ENCODE peak calls at places on chromosomes 13 and 19, in six cellular contexts. K is osteoblast, S is H1, R is breast epithelium, J is BJ, P is cardiac muscle cell. W is an unnamed sample.

GRCh38 chr13:20525144-20525600 is 485 bp downstream of the CRYL1 start:
- DNase-seq in K (no peak), J (no peak), R (no peak), S (peak; percentile 77), P (peak; percentile 29), W (no peak)

GRCh38 chr13:23901365-23901764 is 4.1 kb upstream of the C1QTNF9B start:
- DNase-seq in K (no peak), R (no peak), P (no peak), S (no peak), J (no peak), W (no peak)

GRCh38 chr13:46778095-46778494 is 18.9 kb downstream of the ESD start:
- DNase-seq in P (no peak), S (no peak), K (no peak), J (no peak), R (no peak), W (no peak)

GRCh38 chr13:113447596-113447995 is 5.7 kb downstream of the ADPRHL1 start:
- DNase-seq in R (peak; percentile 33), P (no peak), K (no peak), S (no peak), J (no peak), W (no peak)

GRCh38 chr13:49986471-49986870 is 10.4 kb upstream of the TRIM13 start:
- DNase-seq in K (no peak), S (no peak), R (no peak), J (no peak), P (no peak), W (no peak)

GRCh38 chr19:30689474-30689873 is 317.3 kb downstream of the ZNF536 start:
- DNase-seq in K (no peak), J (no peak), S (no peak), R (no peak), P (no peak), W (no peak)

GRCh38 chr13:91764527-91764926 is 366.1 kb downstream of the GPC5 start:
- DNase-seq in P (no peak), J (no peak), R (no peak), K (no peak), S (no peak), W (no peak)

GRCh38 chr13:79533781-79534400 is 52.9 kb downstream of the NDFIP2 start:
- DNase-seq in R (no peak), S (no peak), J (no peak), P (no peak), K (peak; percentile 18), W (no peak)

GRCh38 chr19:11420429-11420893 is 1.3 kb upstream of the RGL3 start:
- DNase-seq in K (peak; percentile 91), S (peak; percentile 63), R (no peak), P (peak; percentile 30), J (no peak), W (no peak)

GRCh38 chr19:48271531-48272151 is 1.8 kb downstream of the ZNF114 start:
- DNase-seq in J (no peak), K (peak; percentile 78), P (peak; percentile 61), S (peak; percentile 82), R (no peak), W (no peak)

GRCh38 chr13:39954476-39954875 is 299.0 kb downstream of the COG6 start:
- DNase-seq in R (no peak), P (no peak), J (no peak), S (no peak), K (no peak), W (no peak)

GRCh38 chr19:29478578-29479565 is 46.9 kb upstream of the VSTM2B start:
- DNase-seq in P (peak; percentile 65), S (peak; percentile 85), J (no peak), K (no peak), R (no peak), W (no peak)

GRCh38 chr19:49301866-49302252 is 23.1 kb downstream of the SLC6A16 start:
- DNase-seq in R (no peak), K (no peak), J (no peak), P (no peak), S (peak; percentile 38), W (no peak)

GRCh38 chr13:33711441-33711840 is 106.5 kb upstream of the RFC3 start:
- DNase-seq in P (no peak), S (no peak), R (no peak), J (no peak), K (no peak), W (no peak)

GRCh38 chr19:2477732-2478191 is 1.8 kb downstream of the GADD45B start:
- DNase-seq in K (peak; percentile 88), P (peak; percentile 29), R (no peak), S (no peak), J (no peak), W (no peak)

GRCh38 chr19:33941133-33941532 is 144.5 kb downstream of the KCTD15 start:
- DNase-seq in S (no peak), P (no peak), J (no peak), R (no peak), K (no peak), W (no peak)

GRCh38 chr19:52229524-52229923 is 39.7 kb downstream of the PPP2R1A start:
- DNase-seq in K (no peak), S (no peak), R (no peak), P (no peak), J (no peak), W (no peak)

GRCh38 chr13:113564331-113565023 is 20.1 kb upstream of the TFDP1 start:
- DNase-seq in P (no peak), K (peak; percentile 70), R (peak; percentile 37), J (no peak), S (peak; percentile 37), W (no peak)

GRCh38 chr13:106104281-106104901 is 431.1 kb downstream of the EFNB2 start:
- DNase-seq in K (peak; percentile 88), S (no peak), J (peak; percentile 73), P (no peak), R (no peak), W (peak; percentile 86)

GRCh38 chr13:97448503-97449251 is 14.7 kb downstream of the RAP2A start:
- DNase-seq in S (no peak), J (no peak), P (no peak), K (no peak), R (no peak), W (peak; percentile 54)

GRCh38 chr13:51764184-51765141 is 39.5 kb downstream of the DHRS12 start:
- DNase-seq in J (no peak), P (peak; percentile 65), K (peak; percentile 96), S (no peak), R (no peak), W (peak; percentile 70)

GRCh38 chr13:74819549-74819948 is 662.4 kb downstream of the TBC1D4 start:
- DNase-seq in S (no peak), P (no peak), J (no peak), K (no peak), R (no peak), W (no peak)

GRCh38 chr19:52188822-52189744 is 769 bp upstream of the PPP2R1A start:
- DNase-seq in R (peak; percentile 98), K (peak; percentile 98), J (no peak), P (peak; percentile 61), S (peak; percentile 92), W (no peak)

GRCh38 chr13:77305276-77305675 is 21.6 kb downstream of the MYCBP2 start:
- DNase-seq in P (no peak), S (no peak), K (no peak), J (no peak), R (no peak), W (no peak)

GRCh38 chr19:40298026-40298425 is 12.9 kb upstream of the AKT2 start:
- DNase-seq in R (no peak), K (no peak), P (no peak), J (no peak), S (no peak), W (no peak)

GRCh38 chr13:101706651-101707050 is 254.2 kb downstream of the ITGBL1 start:
- DNase-seq in K (peak; percentile 91), S (no peak), R (no peak), J (peak; percentile 60), P (no peak), W (peak; percentile 69)

DNA sequence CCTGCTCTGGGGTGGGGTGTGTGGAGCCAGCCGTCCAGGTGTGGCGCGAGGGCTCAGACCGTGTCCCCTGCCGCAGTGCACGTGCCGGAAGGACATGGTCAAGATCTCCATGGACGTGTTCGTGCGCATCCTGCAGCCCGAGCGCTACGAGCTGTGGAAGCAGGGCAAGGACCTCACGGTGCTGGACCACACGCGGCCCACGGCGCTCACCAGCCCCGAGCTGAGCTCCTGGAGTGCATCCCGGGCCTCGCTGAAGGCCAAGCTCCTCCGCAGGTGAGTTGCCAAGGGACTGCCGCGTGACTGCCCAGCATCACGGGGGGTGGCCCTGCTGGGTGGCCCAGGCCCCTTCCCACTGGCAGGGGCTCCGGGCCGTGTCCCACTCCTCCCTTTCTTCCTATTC is 141.6 kb downstream of the KDM4B start:
- DNase-seq in K (no peak), P (no peak), J (no peak), R (no peak), S (no peak), W (no peak)
- H3K36me3 ChIP-seq in K (peaks cover 12% of the 10 kb centered on the region), P (peaks cover 8% of the 10 kb centered on the region), J (peaks cover 41% of the 10 kb centered on the region), R (no peaks in the 10 kb centered on the region), S (no peaks in the 10 kb centered on the region), W (peaks cover 2% of the 10 kb centered on the region)

DNA sequence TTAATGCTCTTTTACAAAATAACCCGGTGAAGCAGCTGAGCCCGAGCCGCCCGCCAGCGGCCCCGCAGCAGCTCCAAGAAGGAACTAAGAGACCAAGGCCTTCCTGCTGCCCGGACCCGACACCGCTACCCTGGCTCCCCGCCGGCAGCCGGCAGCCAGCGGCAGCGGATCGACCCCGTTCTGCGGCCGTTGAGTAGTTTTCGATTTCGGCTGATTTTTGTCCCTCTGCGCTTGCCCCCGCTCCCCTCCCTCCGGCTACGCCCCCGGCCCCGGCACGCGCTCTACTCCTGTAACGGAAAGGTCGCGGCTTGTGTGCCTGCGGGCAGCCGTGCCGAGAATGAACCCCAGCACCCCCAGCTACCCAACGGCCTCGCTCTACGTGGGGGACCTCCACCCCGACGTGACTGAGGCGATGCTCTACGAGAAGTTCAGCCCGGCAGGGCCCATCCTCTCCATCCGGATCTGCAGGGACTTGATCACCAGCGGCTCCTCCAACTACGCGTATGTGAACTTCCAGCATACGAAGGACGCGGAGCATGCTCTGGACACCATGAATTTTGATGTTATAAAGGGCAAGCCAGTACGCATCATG is at the start of gene PABPC3:
- DNase-seq in S (no peak), R (no peak), P (no peak), J (no peak), K (peak; percentile 36), W (no peak)
- H3K4me3 ChIP-seq in S (no peak within 1 kb of the TSS), R (peak within 1 kb of the TSS; percentile 19), P (no peak within 1 kb of the TSS), J (peak within 1 kb of the TSS; percentile 31), K (peak within 1 kb of the TSS; percentile 57), W (peak within 1 kb of the TSS; percentile 47)

DNA sequence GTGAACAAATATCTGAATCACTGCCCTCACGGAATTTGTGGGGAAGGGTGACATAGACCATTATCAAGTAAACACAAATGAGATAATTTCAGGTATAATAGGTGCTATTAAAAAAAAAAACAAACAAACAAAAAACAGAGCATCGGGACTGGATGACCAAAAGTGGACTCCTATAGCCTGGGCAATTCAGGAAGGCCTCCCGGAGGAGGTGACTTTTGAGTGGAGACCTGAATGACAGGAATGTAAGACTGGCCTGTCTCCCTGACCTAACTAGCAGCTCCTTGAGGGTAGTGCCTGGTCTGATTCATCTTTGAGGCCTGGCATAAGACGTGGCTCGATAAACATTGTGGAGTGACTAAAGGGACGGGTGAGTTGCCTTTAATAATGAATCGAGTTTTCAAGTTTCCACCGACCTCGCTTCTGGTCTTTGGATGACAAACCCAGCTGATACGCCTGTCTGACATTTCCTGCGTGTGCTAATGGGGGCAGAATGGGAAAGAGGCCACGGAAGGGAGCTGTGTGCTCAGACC is 6.8 kb downstream of the KLK10 start:
- DNase-seq in K (peak; percentile 42), J (no peak), P (no peak), S (no peak), R (no peak), W (no peak)
- TF ChIP-seq CTCF in K (no peak), J (no peak), P (no peak), S (no peak), R (no peak), W (no peak)

GRCh38 chr19:966481-967088 is 17.6 kb upstream of the WDR18 start:
- DNase-seq in S (no peak), J (no peak), P (no peak), R (no peak), K (no peak), W (no peak)
- H3K36me3 ChIP-seq in S (peaks cover 15% of the 10 kb centered on the region), J (peaks cover 41% of the 10 kb centered on the region), P (peaks cover 46% of the 10 kb centered on the region), R (no peaks in the 10 kb centered on the region), K (peaks cover 54% of the 10 kb centered on the region), W (peaks cover 3% of the 10 kb centered on the region)

W was measured in kidney epithelial cell.